ENCODE peak calls at places on chromosome 3, in four cellular contexts. C, T, K and V are unnamed samples.

GRCh38 chr3:72860846-72861245 is 12.6 kb upstream of the SHQ1 start:
- DNase-seq in C (no peak), T (no peak), K (no peak), V (no peak)

GRCh38 chr3:123478314-123478713 is 29.4 kb upstream of the ADCY5 start:
- DNase-seq in K (no peak), T (no peak), C (no peak), V (no peak)

GRCh38 chr3:120203016-120203415 is 82.0 kb downstream of the GPR156 start:
- DNase-seq in T (no peak), K (no peak), C (no peak), V (no peak)

GRCh38 chr3:105553851-105554250 is 187.1 kb downstream of the ALCAM start:
- DNase-seq in K (no peak), C (no peak), T (no peak), V (no peak)

GRCh38 chr3:109532257-109533216 is 195.2 kb upstream of the DPPA4 start:
- DNase-seq in K (peak; percentile 3), T (no peak), C (peak; percentile 35), V (peak; percentile 72)

GRCh38 chr3:39088889-39089288 is 18.5 kb downstream of the GORASP1 start:
- DNase-seq in C (no peak), K (no peak), T (no peak), V (no peak)

GRCh38 chr3:10702961-10703740 is 112.9 kb upstream of the SLC6A11 start:
- DNase-seq in K (peak; percentile 64), C (no peak), T (no peak), V (peak; percentile 92)

GRCh38 chr3:171462224-171462623 is 2.0 kb upstream of the TNIK start:
- DNase-seq in C (no peak), K (peak; percentile 73), T (no peak), V (no peak)

GRCh38 chr3:137616019-137616418 is 148.1 kb upstream of the SOX14 start:
- DNase-seq in K (no peak), T (no peak), C (no peak), V (no peak)

GRCh38 chr3:147373301-147373700 is 33.0 kb downstream of the ZIC4 start:
- DNase-seq in T (no peak), C (no peak), K (no peak), V (no peak)

GRCh38 chr3:45954306-45954705 is 11.0 kb downstream of the CXCR6 start:
- DNase-seq in T (no peak), C (no peak), K (no peak), V (no peak)

GRCh38 chr3:128313181-128313725 is 153.4 kb downstream of the DNAJB8 start:
- DNase-seq in C (no peak), T (no peak), K (no peak), V (no peak)

GRCh38 chr3:128312271-128312670 is 154.4 kb downstream of the DNAJB8 start:
- DNase-seq in C (no peak), T (no peak), K (no peak), V (no peak)

GRCh38 chr3:128309026-128309425 is 155.7 kb downstream of the EEFSEC start:
- DNase-seq in C (no peak), K (no peak), T (no peak), V (no peak)

GRCh38 chr3:128310286-128311058 is 156.2 kb downstream of the DNAJB8 start:
- DNase-seq in C (no peak), K (no peak), T (no peak), V (no peak)

DNA sequence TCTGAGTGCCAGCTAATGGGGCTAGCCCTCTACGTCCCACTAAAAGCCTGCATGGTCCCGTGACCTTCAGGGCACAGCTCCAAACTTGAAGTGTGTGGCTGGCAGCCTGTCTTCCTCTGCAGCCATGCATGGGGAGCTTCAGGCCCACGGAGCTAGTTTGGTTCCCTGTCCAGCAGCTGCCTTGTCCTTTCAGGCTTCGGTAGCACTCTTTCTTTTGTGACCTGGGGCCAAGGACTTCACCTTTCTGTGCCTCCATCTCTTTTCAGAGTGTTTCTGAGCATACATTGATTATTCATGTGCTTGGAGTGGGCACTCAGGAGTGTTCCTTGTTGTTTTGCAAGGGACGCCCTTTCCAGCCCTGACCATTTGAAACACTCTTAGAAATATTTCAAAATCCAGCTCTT is 155.2 kb downstream of the DNAJB8 start:
- DNase-seq in T (no peak), C (no peak), K (no peak), V (no peak)
- TF ChIP-seq ETV6 in T (no peak), C (no peak), K (no peak), V (no peak)

GRCh38 chr3:191768421-191768820 is 307.5 kb downstream of the PYDC2 start:
- DNase-seq in C (no peak), K (no peak), T (no peak), V (peak; percentile 38)

GRCh38 chr3:191761906-191762305 is 300.9 kb downstream of the PYDC2 start:
- DNase-seq in T (no peak), C (no peak), K (no peak), V (no peak)

DNA sequence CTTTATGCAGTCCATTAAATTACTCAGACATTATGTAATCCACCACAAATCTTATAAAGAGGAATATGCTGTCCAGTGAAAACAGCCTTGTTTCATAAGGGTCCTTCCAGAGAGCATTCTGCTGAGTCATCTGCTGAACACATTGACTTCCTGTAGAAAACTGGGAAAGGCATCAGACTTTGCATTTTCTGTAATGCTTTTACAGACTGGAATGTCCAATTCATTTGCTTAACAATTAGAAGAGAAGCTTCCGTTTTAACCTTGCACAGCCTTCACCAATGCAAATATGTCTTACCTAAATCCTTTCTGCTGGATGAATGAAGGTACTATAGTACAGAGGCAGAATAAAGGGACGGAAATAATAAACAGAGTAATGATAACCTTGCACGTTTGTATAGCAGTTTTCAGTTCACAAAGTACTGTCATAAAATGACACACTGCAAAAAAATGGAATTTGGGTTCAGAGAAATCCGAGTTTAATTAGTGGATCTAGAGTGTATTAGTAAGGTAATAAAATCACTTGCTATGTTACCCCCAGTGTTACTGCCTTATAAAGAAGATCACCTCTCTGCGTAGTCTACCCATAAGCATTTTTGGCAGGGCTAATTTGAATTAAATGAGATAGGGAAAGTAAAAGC is 301.5 kb downstream of the PYDC2 start:
- DNase-seq in K (no peak), T (no peak), C (peak; percentile 95), V (no peak)
- TF ChIP-seq ATF3 in K (no peak), T (no peak), C (peak; percentile 60), V (no peak)

GRCh38 chr3:43855674-43856299 is 165.0 kb downstream of the ABHD5 start:
- DNase-seq in K (peak; percentile 61), T (peak; percentile 3), C (peak; percentile 11), V (peak; percentile 82)
- TF ChIP-seq ETV6 in K (no peak), T (no peak), C (no peak), V (no peak)

GRCh38 chr3:176870451-176870850 is 326.8 kb downstream of the TBL1XR1 start:
- DNase-seq in C (no peak), T (no peak), K (no peak), V (no peak)
- TF ChIP-seq ATF3 in C (no peak), T (no peak), K (no peak), V (no peak)

GRCh38 chr3:133753107-133753778 is 7.0 kb downstream of the TF start:
- DNase-seq in K (no peak), T (no peak), C (no peak), V (no peak)
- TF ChIP-seq ETV6 in K (no peak), T (no peak), C (no peak), V (no peak)

GRCh38 chr3:169674090-169674489 is 10.6 kb upstream of the MECOM start:
- DNase-seq in T (no peak), C (no peak), K (no peak), V (no peak)

GRCh38 chr3:169673521-169673920 is 10.0 kb upstream of the MECOM start:
- DNase-seq in T (no peak), C (no peak), K (no peak), V (no peak)

GRCh38 chr3:169676925-169677537 is 13.5 kb upstream of the MECOM start:
- DNase-seq in T (no peak), C (no peak), K (no peak), V (no peak)

GRCh38 chr3:169675091-169675490 is 11.6 kb upstream of the MECOM start:
- DNase-seq in K (no peak), T (no peak), C (no peak), V (no peak)

DNA sequence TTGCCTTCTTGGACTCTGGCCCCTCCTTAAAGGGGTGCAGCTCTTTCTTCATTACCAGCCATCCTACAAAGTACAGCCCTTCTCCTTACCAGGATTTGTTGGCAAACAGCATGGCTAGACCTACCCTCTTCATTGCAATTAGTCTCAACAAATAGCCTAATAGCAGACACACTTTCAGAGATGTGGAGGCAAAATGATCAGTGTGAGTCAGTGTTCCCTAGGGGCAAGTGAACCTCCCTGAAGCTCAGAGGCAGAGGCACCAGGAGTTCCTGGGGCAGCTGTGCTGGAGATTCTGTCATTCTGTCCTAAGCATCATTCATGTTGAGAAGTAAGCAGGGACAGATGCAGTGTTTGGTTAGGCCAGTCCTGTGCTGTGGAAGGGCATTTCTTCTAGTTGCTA is 14.6 kb upstream of the MECOM start:
- DNase-seq in T (no peak), K (no peak), C (no peak), V (no peak)
- TF ChIP-seq ATF3 in T (no peak), K (no peak), C (no peak), V (no peak)

GRCh38 chr3:194251007-194251406 is 100.1 kb downstream of the CPN2 start:
- DNase-seq in K (no peak), C (no peak), T (no peak), V (no peak)

GRCh38 chr3:194251891-194252560 is 99.1 kb downstream of the CPN2 start:
- DNase-seq in C (no peak), T (no peak), K (no peak), V (no peak)

GRCh38 chr3:194250104-194251002 is 100.8 kb downstream of the CPN2 start:
- DNase-seq in K (no peak), C (no peak), T (no peak), V (no peak)

GRCh38 chr3:194253270-194253669 is 97.9 kb downstream of the CPN2 start:
- DNase-seq in C (no peak), K (no peak), T (no peak), V (no peak)

DNA sequence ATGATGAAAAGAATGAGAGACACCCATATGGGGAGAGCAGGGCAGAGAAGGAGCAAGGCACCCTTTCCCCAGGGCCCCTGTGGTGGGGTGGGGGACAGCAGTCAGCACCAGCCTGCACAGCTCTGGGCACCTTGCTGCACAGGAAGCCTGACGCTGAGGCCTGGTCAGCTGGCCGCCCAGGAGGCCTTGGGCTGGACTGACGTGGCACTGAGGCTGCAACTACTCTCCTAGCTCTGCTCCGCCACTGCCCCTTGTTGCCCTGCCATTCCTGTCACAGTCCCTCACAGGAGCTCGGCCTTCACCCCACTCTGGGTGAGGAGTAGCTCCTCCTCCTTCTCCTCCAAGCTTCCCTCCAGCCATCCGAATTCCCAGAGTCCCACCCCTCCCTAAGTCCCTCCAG is 99.7 kb downstream of the CPN2 start:
- DNase-seq in T (no peak), C (no peak), K (no peak), V (no peak)
- TF ChIP-seq ETV6 in T (no peak), C (no peak), K (no peak), V (no peak)

GRCh38 chr3:101970915-101971314 is 121.6 kb downstream of the NFKBIZ start:
- DNase-seq in K (peak; percentile 4), T (no peak), C (no peak), V (peak; percentile 12)
- TF ChIP-seq ATF3 in K (no peak), T (no peak), C (no peak), V (no peak)

GRCh38 chr3:43290961-43291360 is 4.6 kb downstream of the SNRK start:
- DNase-seq in K (no peak), C (no peak), T (no peak), V (no peak)
- TF ChIP-seq ETV6 in K (no peak), C (no peak), T (no peak), V (no peak)